ENCODE peak calls at places on chromosomes 16 and 17, in four cellular contexts. One of them, this sample, is unnamed.
A peak's percentile ranks its signal among the peaks of the same experiment; 100 is the strongest.

GRCh38 chr17:58083491-58084316 is 485 bp downstream of the DYNLL2 start:
- DNase-seq in psoas muscle: peak; percentile 81
- DNase-seq in adrenal gland: peak; percentile 85
- DNase-seq in upper lobe of right lung: peak; percentile 88
- DNase-seq in this sample: peak; percentile 77

GRCh38 chr17:44376124-44376523 is 12.5 kb upstream of the FAM171A2 start:
- DNase-seq in psoas muscle: peak; percentile 24
- DNase-seq in upper lobe of right lung: no peak
- DNase-seq in adrenal gland: peak; percentile 52
- DNase-seq in this sample: peak; percentile 55

GRCh38 chr16:69126221-69126620 is 6.2 kb downstream of the CHTF8 start:
- DNase-seq in upper lobe of right lung: no peak
- DNase-seq in psoas muscle: no peak
- DNase-seq in adrenal gland: no peak
- DNase-seq in this sample: no peak

GRCh38 chr16:85751665-85752501 is 987 bp upstream of the C16orf74 start:
- DNase-seq in psoas muscle: no peak
- DNase-seq in upper lobe of right lung: no peak
- DNase-seq in adrenal gland: no peak
- DNase-seq in this sample: no peak

GRCh38 chr16:89924298-89924924 is 1.3 kb downstream of the TUBB3 start:
- DNase-seq in adrenal gland: peak; percentile 42
- DNase-seq in psoas muscle: no peak
- DNase-seq in upper lobe of right lung: no peak
- DNase-seq in this sample: no peak

GRCh38 chr17:57357830-57358426 is 101.6 kb downstream of the MSI2 start:
- DNase-seq in adrenal gland: no peak
- DNase-seq in upper lobe of right lung: no peak
- DNase-seq in psoas muscle: no peak
- DNase-seq in this sample: no peak

GRCh38 chr16:86924537-86924936 is 346.2 kb downstream of the FOXL1 start:
- DNase-seq in upper lobe of right lung: no peak
- DNase-seq in adrenal gland: no peak
- DNase-seq in psoas muscle: no peak
- DNase-seq in this sample: no peak

GRCh38 chr17:2289878-2290478 is 13.6 kb downstream of the SMG6 start:
- DNase-seq in adrenal gland: no peak
- DNase-seq in psoas muscle: no peak
- DNase-seq in upper lobe of right lung: no peak
- DNase-seq in this sample: no peak

GRCh38 chr16:85686912-85687591 is 1.7 kb downstream of the GINS2 start:
- DNase-seq in psoas muscle: no peak
- DNase-seq in upper lobe of right lung: no peak
- DNase-seq in adrenal gland: no peak
- DNase-seq in this sample: no peak

GRCh38 chr17:1713878-1714487 is 3.8 kb upstream of the TLCD2 start:
- DNase-seq in upper lobe of right lung: peak; percentile 71
- DNase-seq in psoas muscle: no peak
- DNase-seq in adrenal gland: peak; percentile 66
- DNase-seq in this sample: no peak

GRCh38 chr17:77681820-77682219 is 276.7 kb upstream of the TNRC6C start:
- DNase-seq in upper lobe of right lung: peak; percentile 20
- DNase-seq in psoas muscle: peak; percentile 63
- DNase-seq in adrenal gland: peak; percentile 37
- DNase-seq in this sample: peak; percentile 83

GRCh38 chr17:36128411-36128978 is 24.9 kb downstream of the CCL4 start:
- DNase-seq in upper lobe of right lung: no peak
- DNase-seq in adrenal gland: no peak
- DNase-seq in psoas muscle: no peak
- DNase-seq in this sample: no peak

GRCh38 chr16:83953796-83954576 is 946 bp downstream of the OSGIN1 start:
- DNase-seq in upper lobe of right lung: no peak
- DNase-seq in psoas muscle: no peak
- DNase-seq in adrenal gland: no peak
- DNase-seq in this sample: no peak

GRCh38 chr17:83178533-83179201 is 99.3 kb downstream of the METRNL start:
- DNase-seq in adrenal gland: no peak
- DNase-seq in upper lobe of right lung: no peak
- DNase-seq in psoas muscle: no peak
- DNase-seq in this sample: no peak

GRCh38 chr17:11986939-11987329 is 10.3 kb downstream of the ZNF18 start:
- DNase-seq in upper lobe of right lung: no peak
- DNase-seq in psoas muscle: no peak
- DNase-seq in adrenal gland: no peak
- DNase-seq in this sample: peak; percentile 5

GRCh38 chr17:50139950-50140885 is 10.3 kb upstream of the SAMD14 start:
- DNase-seq in psoas muscle: peak; percentile 80
- DNase-seq in upper lobe of right lung: peak; percentile 88
- DNase-seq in adrenal gland: peak; percentile 84
- DNase-seq in this sample: peak; percentile 81

GRCh38 chr16:86763819-86764218 is 185.5 kb downstream of the FOXL1 start:
- DNase-seq in adrenal gland: no peak
- DNase-seq in psoas muscle: no peak
- DNase-seq in upper lobe of right lung: no peak
- DNase-seq in this sample: no peak

GRCh38 chr16:35391328-35391727 is 1931.9 kb downstream of the TP53TG3F start:
- DNase-seq in upper lobe of right lung: no peak
- DNase-seq in psoas muscle: peak; percentile 16
- DNase-seq in adrenal gland: peak; percentile 59
- DNase-seq in this sample: peak; percentile 17

GRCh38 chr17:57636985-57637667 is 108.0 kb downstream of the CCDC182 start:
- DNase-seq in upper lobe of right lung: no peak
- DNase-seq in adrenal gland: no peak
- DNase-seq in psoas muscle: no peak
- DNase-seq in this sample: no peak

GRCh38 chr16:12784076-12784475 is 19.6 kb downstream of the CPPED1 start:
- DNase-seq in psoas muscle: no peak
- DNase-seq in upper lobe of right lung: no peak
- DNase-seq in adrenal gland: no peak
- DNase-seq in this sample: no peak

DNA sequence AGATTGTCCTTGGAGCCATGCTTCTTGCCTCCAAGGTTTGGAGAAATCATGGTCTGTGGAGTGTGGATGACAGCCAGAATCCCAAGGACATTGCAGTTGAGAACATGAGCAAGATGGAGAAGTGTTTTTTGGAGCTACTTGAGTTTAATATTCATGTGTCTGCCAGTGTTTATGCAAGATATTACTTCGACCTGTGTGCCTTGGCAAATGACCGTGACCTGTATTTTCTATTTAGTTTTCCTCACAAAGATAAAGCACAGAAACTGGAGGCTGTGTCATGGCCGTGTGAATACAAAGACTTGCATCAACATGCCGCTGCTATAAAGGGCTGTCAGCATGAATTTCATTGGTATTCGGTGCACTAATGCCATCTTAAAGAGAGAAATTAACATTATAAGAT is 9.0 kb downstream of the GGA2 start:
- DNase-seq in adrenal gland: peak; percentile 65
- DNase-seq in upper lobe of right lung: no peak
- DNase-seq in psoas muscle: no peak
- DNase-seq in this sample: no peak
- H3K4me1 ChIP-seq in adrenal gland: peaks cover 73% of the 10 kb centered on the region
- H3K4me1 ChIP-seq in upper lobe of right lung: peaks cover 68% of the 10 kb centered on the region
- H3K4me1 ChIP-seq in psoas muscle: peaks cover 47% of the 10 kb centered on the region
- H3K4me1 ChIP-seq in this sample: peaks cover 74% of the 10 kb centered on the region

DNA sequence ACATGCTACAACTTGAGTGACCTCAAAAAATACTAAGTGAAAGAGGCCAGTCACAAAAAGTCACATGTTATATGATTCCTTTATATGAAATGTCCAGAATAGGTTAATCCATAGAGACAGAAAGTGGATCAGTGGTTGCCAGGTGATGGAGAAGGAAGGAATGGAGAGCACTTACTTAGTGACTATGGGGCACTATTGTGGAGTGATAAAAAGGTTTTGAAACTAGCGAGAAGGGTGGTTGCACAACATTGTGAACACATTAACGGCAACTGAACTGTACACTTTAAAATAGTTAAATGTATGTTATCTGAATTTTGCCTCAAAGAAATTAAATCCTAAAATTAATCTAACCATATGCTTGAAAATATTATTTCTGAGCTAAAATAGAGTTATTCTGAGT is 25.9 kb downstream of the AMFR start:
- DNase-seq in adrenal gland: no peak
- DNase-seq in psoas muscle: no peak
- DNase-seq in upper lobe of right lung: no peak
- DNase-seq in this sample: no peak
- H3K9me3 ChIP-seq in adrenal gland: no peaks in the 10 kb centered on the region
- H3K9me3 ChIP-seq in psoas muscle: no peaks in the 10 kb centered on the region
- H3K9me3 ChIP-seq in upper lobe of right lung: no peaks in the 10 kb centered on the region
- H3K9me3 ChIP-seq in this sample: no peaks in the 10 kb centered on the region

GRCh38 chr16:79009911-79010310 is 590.6 kb downstream of the MAF start:
- DNase-seq in upper lobe of right lung: no peak
- DNase-seq in adrenal gland: no peak
- DNase-seq in psoas muscle: no peak
- DNase-seq in this sample: no peak
- H3K4me1 ChIP-seq in upper lobe of right lung: no peaks in the 10 kb centered on the region
- H3K4me1 ChIP-seq in adrenal gland: no peaks in the 10 kb centered on the region
- H3K4me1 ChIP-seq in psoas muscle: no peaks in the 10 kb centered on the region
- H3K4me1 ChIP-seq in this sample: no peaks in the 10 kb centered on the region

GRCh38 chr16:9351841-9352434 is 260.5 kb downstream of the HAPSTR1 start:
- DNase-seq in adrenal gland: no peak
- DNase-seq in upper lobe of right lung: no peak
- DNase-seq in psoas muscle: no peak
- DNase-seq in this sample: no peak
- H3K9me3 ChIP-seq in adrenal gland: no peaks in the 10 kb centered on the region
- H3K9me3 ChIP-seq in upper lobe of right lung: peaks cover 6% of the 10 kb centered on the region
- H3K9me3 ChIP-seq in psoas muscle: peaks cover 10% of the 10 kb centered on the region
- H3K9me3 ChIP-seq in this sample: peaks cover 19% of the 10 kb centered on the region

GRCh38 chr17:31422443-31422842 is 31.0 kb downstream of the RAB11FIP4 start:
- DNase-seq in upper lobe of right lung: no peak
- DNase-seq in psoas muscle: no peak
- DNase-seq in adrenal gland: no peak
- DNase-seq in this sample: no peak
- H3K4me1 ChIP-seq in upper lobe of right lung: no peaks in the 10 kb centered on the region
- H3K4me1 ChIP-seq in psoas muscle: no peaks in the 10 kb centered on the region
- H3K4me1 ChIP-seq in adrenal gland: peaks cover 9% of the 10 kb centered on the region
- H3K4me1 ChIP-seq in this sample: peaks cover 11% of the 10 kb centered on the region

GRCh38 chr16:3691778-3692177 is 25.5 kb downstream of the TRAP1 start:
- DNase-seq in psoas muscle: peak; percentile 35
- DNase-seq in adrenal gland: no peak
- DNase-seq in upper lobe of right lung: no peak
- DNase-seq in this sample: no peak
- H3K9me3 ChIP-seq in psoas muscle: no peaks in the 10 kb centered on the region
- H3K9me3 ChIP-seq in adrenal gland: no peaks in the 10 kb centered on the region
- H3K9me3 ChIP-seq in upper lobe of right lung: no peaks in the 10 kb centered on the region
- H3K9me3 ChIP-seq in this sample: no peaks in the 10 kb centered on the region

GRCh38 chr17:81332118-81332834 is 37.2 kb upstream of the SLC38A10 start:
- DNase-seq in psoas muscle: no peak
- DNase-seq in adrenal gland: no peak
- DNase-seq in upper lobe of right lung: no peak
- DNase-seq in this sample: no peak

GRCh38 chr17:81329279-81329926 is 34.3 kb upstream of the SLC38A10 start:
- DNase-seq in upper lobe of right lung: peak; percentile 94
- DNase-seq in adrenal gland: peak; percentile 92
- DNase-seq in psoas muscle: peak; percentile 95
- DNase-seq in this sample: peak; percentile 78

GRCh38 chr17:81329927-81330883 is 35.1 kb upstream of the SLC38A10 start:
- DNase-seq in psoas muscle: no peak
- DNase-seq in upper lobe of right lung: peak; percentile 84
- DNase-seq in adrenal gland: no peak
- DNase-seq in this sample: no peak

GRCh38 chr17:81331527-81332043 is 36.5 kb upstream of the SLC38A10 start:
- DNase-seq in adrenal gland: no peak
- DNase-seq in upper lobe of right lung: peak; percentile 66
- DNase-seq in psoas muscle: no peak
- DNase-seq in this sample: no peak

GRCh38 chr17:81330884-81331245 is 35.8 kb upstream of the SLC38A10 start:
- DNase-seq in upper lobe of right lung: no peak
- DNase-seq in adrenal gland: no peak
- DNase-seq in psoas muscle: no peak
- DNase-seq in this sample: no peak
- H3K4me1 ChIP-seq in upper lobe of right lung: peaks cover 47% of the 10 kb centered on the region
- H3K4me1 ChIP-seq in adrenal gland: peaks cover 7% of the 10 kb centered on the region
- H3K4me1 ChIP-seq in psoas muscle: peaks cover 67% of the 10 kb centered on the region
- H3K4me1 ChIP-seq in this sample: peaks cover 18% of the 10 kb centered on the region